ENCODE peak calls at places on chromosome 13, in four cellular contexts. One of them, this sample, is unnamed.

GRCh38 chr13:113443991-113444390 is 9.3 kb downstream of the ADPRHL1 start:
- DNase-seq in AG09309: no peak
- DNase-seq in central memory CD4-positive, alpha-beta T cell: no peak
- DNase-seq in T-helper 17 cell: no peak
- DNase-seq in this sample: no peak

GRCh38 chr13:113887700-113888201 is 23.9 kb upstream of the GAS6 start:
- DNase-seq in AG09309: no peak
- DNase-seq in central memory CD4-positive, alpha-beta T cell: no peak
- DNase-seq in T-helper 17 cell: no peak
- DNase-seq in this sample: no peak

GRCh38 chr13:101211261-101211660 is 205.0 kb downstream of the NALCN start:
- DNase-seq in AG09309: peak
- DNase-seq in central memory CD4-positive, alpha-beta T cell: no peak
- DNase-seq in T-helper 17 cell: no peak
- DNase-seq in this sample: no peak

GRCh38 chr13:109874921-109875454 is 88.6 kb upstream of the IRS2 start:
- DNase-seq in AG09309: peak
- DNase-seq in central memory CD4-positive, alpha-beta T cell: no peak
- DNase-seq in T-helper 17 cell: no peak
- DNase-seq in this sample: no peak

GRCh38 chr13:30866692-30867669 is 39.1 kb upstream of the MEDAG start:
- DNase-seq in AG09309: no peak
- DNase-seq in central memory CD4-positive, alpha-beta T cell: no peak
- DNase-seq in T-helper 17 cell: no peak
- DNase-seq in this sample: no peak

GRCh38 chr13:47298506-47298905 is 401.7 kb upstream of the HTR2A start:
- DNase-seq in AG09309: no peak
- DNase-seq in central memory CD4-positive, alpha-beta T cell: no peak
- DNase-seq in T-helper 17 cell: no peak
- DNase-seq in this sample: no peak

GRCh38 chr13:98470920-98471319 is 106.0 kb downstream of the STK24 start:
- DNase-seq in AG09309: no peak
- DNase-seq in central memory CD4-positive, alpha-beta T cell: no peak
- DNase-seq in T-helper 17 cell: no peak
- DNase-seq in this sample: no peak

GRCh38 chr13:36059366-36059765 is 71.8 kb downstream of the DCLK1 start:
- DNase-seq in AG09309: no peak
- DNase-seq in central memory CD4-positive, alpha-beta T cell: no peak
- DNase-seq in T-helper 17 cell: no peak
- DNase-seq in this sample: no peak

GRCh38 chr13:46553521-46553885 is 533 bp downstream of the LRCH1 start:
- DNase-seq in AG09309: no peak
- DNase-seq in central memory CD4-positive, alpha-beta T cell: no peak
- DNase-seq in T-helper 17 cell: no peak
- DNase-seq in this sample: no peak

GRCh38 chr13:77836423-77836822 is 82.2 kb downstream of the EDNRB start:
- DNase-seq in AG09309: no peak
- DNase-seq in central memory CD4-positive, alpha-beta T cell: no peak
- DNase-seq in T-helper 17 cell: no peak
- DNase-seq in this sample: no peak

GRCh38 chr13:45055198-45055901 is 65.0 kb upstream of the GTF2F2 start:
- DNase-seq in AG09309: peak
- DNase-seq in central memory CD4-positive, alpha-beta T cell: no peak
- DNase-seq in T-helper 17 cell: no peak
- DNase-seq in this sample: peak

GRCh38 chr13:74570046-74570445 is 435.8 kb upstream of the KLF12 start:
- DNase-seq in AG09309: no peak
- DNase-seq in central memory CD4-positive, alpha-beta T cell: no peak
- DNase-seq in T-helper 17 cell: no peak
- DNase-seq in this sample: no peak